ENCODE peak calls at places on chromosome 22, in nine cellular contexts. F is IMR-90, T is iris pigment epithelial cell, B is amygdala, I is EL, U is caudate nucleus, O is HAP-1, E is aorta, M is D721Med. C is an unnamed sample.

GRCh38 chr22:46575915-46576555 is 38.6 kb upstream of the CELSR1 start:
- DNase-seq in F (no peak), T (no peak), B (no peak), I (no peak), U (no peak), O (no peak), E (peak), M (no peak), C (no peak)

GRCh38 chr22:37777122-37777687 is 30.5 kb upstream of the GCAT start:
- DNase-seq in F (peak), T (peak), B (no peak), I (peak), U (no peak), O (peak), E (no peak), M (no peak), C (no peak)

GRCh38 chr22:36775589-36775965 is 342 bp downstream of the IFT27 start:
- DNase-seq in F (peak), T (peak), B (peak), I (no peak), U (no peak), O (no peak), E (peak), M (no peak), C (peak)

GRCh38 chr22:50274311-50274710 is 4.1 kb upstream of the MAPK11 start:
- DNase-seq in F (peak), T (peak), B (no peak), I (peak), U (peak), O (peak), E (no peak), M (no peak), C (no peak)

GRCh38 chr22:21865041-21865440 is 2.4 kb downstream of the MAPK1 start:
- DNase-seq in F (peak), T (peak), B (no peak), I (peak), U (no peak), O (peak), E (peak), M (no peak), C (no peak)

GRCh38 chr22:34951212-34951611 is 114.7 kb upstream of the ISX start:
- DNase-seq in F (no peak), T (no peak), B (no peak), I (no peak), U (no peak), O (no peak), E (no peak), M (no peak), C (no peak)

GRCh38 chr22:44952863-44953790 is 56.7 kb downstream of the PHF21B start:
- DNase-seq in F (no peak), T (no peak), B (no peak), I (no peak), U (no peak), O (no peak), E (no peak), M (no peak), C (no peak)

GRCh38 chr22:41883400-41883799 is 31.5 kb downstream of the SHISA8 start:
- DNase-seq in F (no peak), T (no peak), B (no peak), I (no peak), U (no peak), O (no peak), E (no peak), M (no peak), C (no peak)

GRCh38 chr22:35842954-35843353 is 125.3 kb downstream of the APOL5 start:
- DNase-seq in F (peak), T (peak), B (no peak), I (peak), U (no peak), O (peak), E (no peak), M (no peak), C (no peak)

GRCh38 chr22:43241138-43241597 is 54.2 kb upstream of the TTLL12 start:
- DNase-seq in F (no peak), T (no peak), B (no peak), I (no peak), U (no peak), O (no peak), E (no peak), M (no peak), C (no peak)

GRCh38 chr22:44543781-44544181 is 45.7 kb upstream of the RTL6 start:
- DNase-seq in F (no peak), T (no peak), B (no peak), I (no peak), U (no peak), O (no peak), E (no peak), M (no peak), C (no peak)

GRCh38 chr22:47370448-47371262 is 608.2 kb downstream of the TBC1D22A start:
- DNase-seq in F (no peak), T (peak), B (no peak), I (no peak), U (no peak), O (no peak), E (no peak), M (no peak), C (no peak)

GRCh38 chr22:20956258-20957117 is 10.6 kb upstream of the AIFM3 start:
- DNase-seq in F (peak), T (peak), B (no peak), I (peak), U (no peak), O (no peak), E (no peak), M (no peak), C (no peak)

GRCh38 chr22:32205974-32206773 is 1.3 kb upstream of the RFPL2 start:
- DNase-seq in F (no peak), T (no peak), B (no peak), I (no peak), U (no peak), O (no peak), E (no peak), M (no peak), C (no peak)

GRCh38 chr22:37213218-37213855 is 1.1 kb upstream of the SSTR3 start:
- DNase-seq in F (no peak), T (no peak), B (no peak), I (no peak), U (no peak), O (no peak), E (peak), M (no peak), C (no peak)

GRCh38 chr22:26476705-26477340 is 6.8 kb downstream of the HPS4 start:
- DNase-seq in F (peak), T (peak), B (no peak), I (peak), U (no peak), O (no peak), E (no peak), M (no peak), C (no peak)

GRCh38 chr22:49807780-49808708 is 19.6 kb downstream of the BRD1 start:
- DNase-seq in F (no peak), T (no peak), B (no peak), I (no peak), U (no peak), O (no peak), E (no peak), M (no peak), C (no peak)

GRCh38 chr22:49763696-49764095 is 64.0 kb downstream of the BRD1 start:
- DNase-seq in F (no peak), T (no peak), B (no peak), I (no peak), U (no peak), O (no peak), E (peak), M (no peak), C (peak)

GRCh38 chr22:20520093-20520511 is 12.7 kb downstream of the MED15 start:
- DNase-seq in F (peak), T (peak), B (no peak), I (peak), U (no peak), O (no peak), E (no peak), M (no peak), C (no peak)

GRCh38 chr22:29748248-29748893 is 18.4 kb downstream of the ZMAT5 start:
- DNase-seq in F (no peak), T (peak), B (no peak), I (no peak), U (no peak), O (no peak), E (no peak), M (no peak), C (no peak)

GRCh38 chr22:19271273-19271855 is 20.2 kb downstream of the CLTCL1 start:
- DNase-seq in F (no peak), T (no peak), B (no peak), I (no peak), U (no peak), O (no peak), E (no peak), M (no peak), C (no peak)

GRCh38 chr22:29555065-29555644 is 1.6 kb upstream of the THOC5 start:
- DNase-seq in F (peak), T (peak), B (no peak), I (no peak), U (no peak), O (no peak), E (no peak), M (no peak), C (no peak)

GRCh38 chr22:42296381-42296853 is 26.0 kb upstream of the TCF20 start:
- DNase-seq in F (no peak), T (no peak), B (peak), I (no peak), U (peak), O (no peak), E (no peak), M (no peak), C (no peak)

GRCh38 chr22:21591695-21592094 is 24.2 kb downstream of the UBE2L3 start:
- DNase-seq in F (no peak), T (no peak), B (no peak), I (no peak), U (no peak), O (no peak), E (peak), M (no peak), C (no peak)

GRCh38 chr22:19429950-19430889 is 1.3 kb downstream of the HIRA start:
- DNase-seq in F (peak), T (peak), B (no peak), I (peak), U (peak), O (no peak), E (peak), M (no peak), C (no peak)

GRCh38 chr22:30079952-30080533 is at the start of gene HORMAD2:
- DNase-seq in F (no peak), T (peak), B (peak), I (no peak), U (peak), O (no peak), E (no peak), M (no peak), C (no peak)

GRCh38 chr22:35734517-35734827 is 16.8 kb downstream of the APOL5 start:
- DNase-seq in F (no peak), T (no peak), B (no peak), I (no peak), U (no peak), O (no peak), E (no peak), M (no peak), C (no peak)

GRCh38 chr22:45673482-45674175 is 2.0 kb downstream of the ATXN10 start:
- DNase-seq in F (no peak), T (no peak), B (no peak), I (no peak), U (no peak), O (no peak), E (no peak), M (no peak), C (no peak)

GRCh38 chr22:28244760-28245159 is 325.7 kb upstream of the PITPNB start:
- DNase-seq in F (no peak), T (no peak), B (no peak), I (no peak), U (no peak), O (no peak), E (no peak), M (no peak), C (no peak)

GRCh38 chr22:27616033-27616432 is 185.5 kb downstream of the MN1 start:
- DNase-seq in F (no peak), T (no peak), B (no peak), I (no peak), U (no peak), O (no peak), E (no peak), M (no peak), C (no peak)

C was measured in coronary artery.